ENCODE peak calls at places on chromosome 9, in six cellular contexts. U is B cell, T is Calu3, J is progenitor cell of endocrine pancreas, A is HFFc6, K is cardiac fibroblast. H is an unnamed sample.
A peak's percentile ranks its signal among the peaks of the same experiment; 100 is the strongest.

GRCh38 chr9:130770679-130771442 is 64.2 kb upstream of the ABL1 start:
- DNase-seq in A (peak; percentile 68), T (peak; percentile 11), U (no peak), J (no peak), K (peak; percentile 85), H (peak; percentile 48)

GRCh38 chr9:16985559-16986348 is 115.3 kb upstream of the BNC2 start:
- DNase-seq in U (no peak), A (peak; percentile 59), T (no peak), K (peak; percentile 51), J (no peak), H (peak; percentile 66)

GRCh38 chr9:12916037-12916436 is 141.2 kb downstream of the LURAP1L start:
- DNase-seq in J (no peak), T (peak; percentile 4), U (no peak), K (peak; percentile 69), A (no peak), H (no peak)

GRCh38 chr9:17627641-17628040 is 48.8 kb downstream of the SH3GL2 start:
- DNase-seq in T (no peak), K (no peak), J (no peak), A (peak; percentile 25), U (no peak), H (no peak)

GRCh38 chr9:134396825-134397224 is 70.6 kb downstream of the RXRA start:
- DNase-seq in T (no peak), J (no peak), K (peak; percentile 24), A (no peak), U (no peak), H (no peak)

GRCh38 chr9:90684776-90685175 is 42.2 kb upstream of the DIRAS2 start:
- DNase-seq in U (no peak), K (no peak), A (no peak), J (no peak), T (no peak), H (no peak)

GRCh38 chr9:123102380-123103113 is 69.1 kb downstream of the GPR21 start:
- DNase-seq in U (no peak), J (no peak), K (no peak), A (peak; percentile 23), T (no peak), H (no peak)

GRCh38 chr9:120883608-120883996 is 6.6 kb upstream of the PHF19 start:
- DNase-seq in U (no peak), T (no peak), J (no peak), A (no peak), K (no peak), H (no peak)

GRCh38 chr9:129485140-129485758 is 135.7 kb downstream of the C9orf50 start:
- DNase-seq in J (no peak), T (no peak), U (no peak), K (no peak), A (no peak), H (no peak)

GRCh38 chr9:91408475-91408874 is 15.2 kb downstream of the NFIL3 start:
- DNase-seq in A (peak; percentile 57), K (no peak), U (no peak), T (no peak), J (no peak), H (no peak)

GRCh38 chr9:79667716-79668458 is 96.1 kb downstream of the TLE4 start:
- DNase-seq in J (no peak), A (no peak), T (no peak), K (no peak), U (no peak), H (no peak)

GRCh38 chr9:122464633-122465567 is 12.8 kb downstream of the OR1J1 start:
- DNase-seq in K (peak; percentile 97), U (peak; percentile 55), A (peak; percentile 88), T (peak; percentile 70), J (peak; percentile 32), H (peak; percentile 88)

GRCh38 chr9:4375424-4376195 is 75.7 kb upstream of the GLIS3 start:
- DNase-seq in T (no peak), A (peak; percentile 92), J (no peak), K (peak; percentile 76), U (no peak), H (no peak)
- TF ChIP-seq CTCF in T (no peak), A (peak; percentile 77), J (peak; percentile 63), K (peak; percentile 50), U (no peak), H (peak; percentile 57)

GRCh38 chr9:33223696-33224095 is 16.3 kb upstream of the SPINK4 start:
- DNase-seq in A (no peak), K (peak; percentile 64), T (no peak), J (no peak), U (no peak), H (no peak)
- TF ChIP-seq CTCF in A (peak; percentile 45), K (peak; percentile 21), T (no peak), J (no peak), U (no peak), H (peak; percentile 15)

DNA sequence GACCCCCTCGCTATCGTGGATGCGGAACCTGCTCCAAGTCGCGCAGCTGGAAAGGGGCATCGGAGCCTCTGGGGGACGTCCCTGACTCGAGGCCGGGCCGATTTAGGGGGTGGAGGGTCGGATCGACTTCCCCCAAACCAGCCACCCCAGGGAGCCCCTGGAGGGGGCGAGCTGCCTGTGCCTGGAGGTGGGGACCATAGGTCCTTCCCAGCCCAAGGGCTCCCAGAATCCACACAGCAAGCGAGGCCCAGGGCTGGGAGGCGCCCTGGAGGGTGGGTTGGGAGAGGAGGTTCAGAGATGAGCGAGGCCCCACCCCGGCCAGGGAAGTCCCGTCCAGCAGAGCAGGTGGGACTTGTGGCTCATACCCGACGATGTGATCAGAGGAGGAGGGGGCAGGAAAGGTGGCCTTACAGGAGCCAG is 147.6 kb downstream of the GAPVD1 start:
- DNase-seq in K (no peak), T (no peak), U (no peak), A (no peak), J (no peak), H (no peak)
- TF ChIP-seq CTCF in K (no peak), T (no peak), U (no peak), A (no peak), J (no peak), H (no peak)

GRCh38 chr9:112750111-112750766 is at the start of gene SNX30:
- DNase-seq in A (peak; percentile 78), K (peak; percentile 94), J (peak; percentile 78), U (peak; percentile 97), T (peak; percentile 87), H (peak; percentile 69)
- TF ChIP-seq CTCF in A (peak; percentile 34), K (no peak), J (no peak), U (no peak), T (no peak), H (no peak)

DNA sequence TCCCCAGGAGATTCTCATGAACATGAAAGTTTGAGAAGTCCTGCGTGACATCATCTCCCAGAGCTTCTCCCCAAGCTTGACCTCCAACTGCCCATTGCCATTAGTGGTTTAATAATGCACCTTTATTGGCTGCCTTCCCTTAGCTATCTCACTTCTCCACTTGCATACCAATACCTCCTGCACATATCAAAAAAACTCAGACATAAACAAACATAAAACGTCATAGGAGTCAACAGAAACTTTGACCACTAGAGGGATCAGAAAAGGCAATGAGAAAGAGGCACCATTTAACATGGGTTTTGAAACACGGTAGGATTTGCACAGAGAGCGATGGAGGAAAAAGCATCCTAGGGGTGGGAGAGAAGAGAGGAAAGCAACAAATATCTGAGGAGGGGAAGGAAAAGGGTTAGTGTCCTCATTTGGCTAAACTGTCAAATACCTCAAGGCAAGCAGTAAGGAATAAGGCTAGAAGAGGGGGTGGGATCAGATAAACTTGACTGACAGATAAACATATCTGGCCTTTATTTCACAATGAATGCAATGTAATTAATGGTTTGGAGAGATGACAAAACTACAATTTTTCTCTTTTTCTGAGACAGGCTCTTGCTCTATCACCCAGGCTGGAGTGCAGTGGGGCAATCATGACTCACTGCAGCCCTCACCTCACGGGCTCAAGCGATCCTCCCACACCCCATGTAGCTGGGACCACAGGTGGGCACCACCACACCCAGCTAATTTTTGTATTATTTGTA is 27.0 kb downstream of the GNAQ start:
- DNase-seq in A (peak; percentile 23), J (no peak), K (no peak), U (no peak), T (peak; percentile 31), H (no peak)
- TF ChIP-seq CTCF in A (peak; percentile 73), J (peak; percentile 47), K (peak; percentile 40), U (no peak), T (no peak), H (no peak)

GRCh38 chr9:126144617-126145456 is 181.8 kb upstream of the MVB12B start:
- DNase-seq in J (no peak), T (no peak), K (no peak), U (no peak), A (no peak), H (no peak)

GRCh38 chr9:126147186-126147585 is 179.4 kb upstream of the MVB12B start:
- DNase-seq in U (peak; percentile 2), K (no peak), T (no peak), A (no peak), J (peak; percentile 4), H (no peak)

GRCh38 chr9:126147620-126148522 is 178.8 kb upstream of the MVB12B start:
- DNase-seq in T (no peak), U (peak; percentile 3), J (peak; percentile 3), K (no peak), A (no peak), H (no peak)

GRCh38 chr9:126145887-126146253 is 180.8 kb upstream of the MVB12B start:
- DNase-seq in T (no peak), U (peak; percentile 4), K (no peak), A (no peak), J (no peak), H (no peak)

DNA sequence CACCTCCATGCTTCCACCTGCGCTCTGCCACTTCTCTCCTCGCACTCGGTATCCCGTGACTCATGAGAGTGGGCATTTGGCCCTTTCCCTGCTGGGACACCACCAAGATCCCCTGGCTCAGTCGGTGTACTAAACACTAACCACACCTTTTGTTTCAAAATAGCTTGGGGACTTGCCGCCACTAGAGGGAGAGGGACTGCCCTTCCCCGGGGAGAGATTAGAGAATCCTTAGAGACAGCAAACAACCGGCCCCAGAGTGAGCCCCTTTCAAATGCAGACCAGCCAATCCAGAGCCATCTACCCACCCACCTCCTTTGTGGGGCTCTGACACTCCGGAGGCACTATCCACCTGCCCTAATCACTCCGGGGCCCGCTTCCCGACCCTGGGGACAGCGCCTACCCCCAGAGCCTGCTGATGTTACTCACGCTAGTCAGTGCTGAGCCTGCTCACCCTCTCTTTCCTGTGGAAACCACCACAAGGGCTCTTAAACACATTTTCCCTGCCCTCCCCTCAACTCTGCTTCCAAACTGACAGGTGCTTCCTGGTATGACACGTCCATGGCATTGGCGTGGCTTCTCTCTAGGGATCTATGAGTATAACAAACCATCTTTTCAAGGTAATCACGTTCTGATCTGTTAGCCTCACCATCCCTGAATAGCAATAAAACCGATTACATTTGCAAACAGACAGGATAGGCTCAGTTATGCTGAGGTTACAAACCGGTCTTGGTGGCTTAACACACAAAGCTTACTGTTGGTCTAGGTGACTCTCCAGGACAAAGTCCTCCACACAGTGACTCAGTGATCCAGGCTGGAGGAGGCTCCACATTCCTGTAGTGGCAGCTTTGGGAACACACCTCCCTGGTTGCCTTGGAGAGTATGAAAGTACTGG is 180.1 kb upstream of the MVB12B start:
- DNase-seq in A (no peak), J (peak; percentile 30), K (no peak), U (peak; percentile 48), T (peak; percentile 50), H (no peak)
- TF ChIP-seq CTCF in A (peak; percentile 62), J (peak; percentile 67), K (peak; percentile 31), U (peak; percentile 51), T (no peak), H (peak; percentile 20)